ENCODE peak calls at places on chromosomes 11 and 22, in seven cellular contexts. A is K562, I is HepG2, K is HCT116, P is H1, B is GM12878, T is SK-N-SH. V is an unnamed sample.

GRCh38 chr11:107619926-107620325 is 29.0 kb downstream of the ELMOD1 start:
- DNase-seq in T (no peak), P (no peak), I (no peak), B (no peak), K (no peak), A (no peak), V (no peak)

GRCh38 chr11:73009972-73010371 is 132.1 kb downstream of the FCHSD2 start:
- DNase-seq in T (no peak), K (no peak), I (no peak), P (no peak), A (no peak), B (no peak), V (no peak)

GRCh38 chr22:26674211-26675190 is 17.1 kb downstream of the MIAT start:
- DNase-seq in I (no peak), A (no peak), P (no peak), T (no peak), B (peak; percentile 37), K (no peak), V (no peak)

GRCh38 chr11:123217897-123218296 is 22.8 kb upstream of the CLMP start:
- DNase-seq in T (no peak), B (no peak), P (no peak), A (no peak), K (no peak), I (no peak), V (no peak)

GRCh38 chr11:6586434-6587359 is 16.7 kb downstream of the RRP8 start:
- DNase-seq in I (no peak), B (no peak), T (peak; percentile 63), K (no peak), A (no peak), P (peak; percentile 43), V (no peak)

GRCh38 chr22:24413726-24414385 is 13.5 kb upstream of the ADORA2A start:
- DNase-seq in T (peak; percentile 11), K (no peak), I (no peak), B (no peak), P (no peak), A (no peak), V (no peak)

GRCh38 chr11:95339554-95339953 is 108.6 kb upstream of the SESN3 start:
- DNase-seq in I (no peak), P (no peak), K (no peak), T (no peak), B (no peak), A (no peak), V (peak; percentile 27)

GRCh38 chr11:83064011-83064410 is 7.7 kb downstream of the RAB30 start:
- DNase-seq in T (no peak), B (no peak), P (no peak), A (no peak), I (no peak), K (no peak), V (no peak)

DNA sequence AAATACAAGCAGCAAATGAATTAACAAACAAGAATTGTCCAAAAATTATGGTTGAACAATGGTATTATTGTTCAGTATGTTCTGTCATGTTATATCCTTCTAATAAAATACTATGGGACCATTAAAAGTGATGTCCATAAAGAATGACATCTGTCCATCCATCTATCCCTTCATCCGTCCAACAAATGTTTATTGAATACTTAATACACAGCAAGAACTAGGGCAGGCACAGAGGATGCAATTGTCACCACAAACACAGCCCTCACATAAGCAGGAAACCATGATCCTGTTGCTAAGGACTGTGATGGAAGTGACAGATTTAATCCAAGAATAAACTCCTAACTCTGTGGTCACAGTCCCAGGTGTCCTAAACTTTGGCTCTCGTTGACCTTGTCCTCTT is 20.7 kb upstream of the B3GAT1 start:
- DNase-seq in A (no peak), I (no peak), B (no peak), P (no peak), T (no peak), K (no peak), V (no peak)
- TF ChIP-seq JUND in A (no peak), I (no peak), B (no peak), P (no peak), T (no peak), K (no peak), V (no peak)

DNA sequence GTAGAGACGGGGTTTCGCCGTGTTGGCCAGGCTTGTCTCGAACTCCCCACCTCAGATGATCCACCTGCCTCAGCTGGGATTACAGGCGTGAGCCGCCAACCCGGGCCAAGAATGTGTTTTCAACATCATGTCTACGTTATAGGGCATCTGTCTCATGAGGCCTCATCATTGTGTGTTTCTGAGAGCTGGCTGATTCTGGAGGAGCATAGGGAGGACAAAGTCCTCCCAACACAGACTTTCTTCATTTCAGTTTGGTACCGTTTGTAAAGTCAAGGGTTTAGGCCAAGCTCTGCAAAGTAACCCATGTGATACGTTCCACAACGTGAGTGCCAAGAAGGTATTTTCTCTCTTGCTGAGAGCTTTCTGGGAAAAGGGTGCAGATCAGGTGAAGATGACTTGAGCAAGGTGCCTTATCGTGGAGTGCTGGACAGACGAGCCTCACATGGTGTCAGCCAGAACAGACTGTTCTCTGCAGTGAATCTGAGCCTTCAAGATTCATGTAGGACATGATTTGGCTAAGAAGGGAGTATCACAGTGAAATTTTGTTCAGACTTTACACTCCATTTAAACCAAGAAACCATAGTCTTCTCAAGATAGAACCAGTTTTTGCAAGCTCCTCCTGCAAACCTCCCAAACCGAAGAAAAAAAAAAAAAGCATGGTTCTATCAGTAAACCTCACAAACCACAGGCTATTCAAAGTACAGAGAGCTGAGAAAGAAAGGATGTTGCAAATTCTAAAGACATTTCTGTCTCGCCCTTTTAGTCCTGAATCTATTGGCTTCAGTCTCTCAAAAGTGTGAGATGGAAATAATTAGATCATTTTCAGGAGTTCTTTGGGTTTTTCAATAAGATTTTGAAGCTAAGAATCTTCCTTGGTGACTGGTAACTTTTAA is 71.7 kb downstream of the DBX1 start:
- DNase-seq in P (no peak), K (no peak), I (no peak), B (no peak), A (no peak), T (no peak), V (no peak)
- TF ChIP-seq JUND in P (no peak), K (no peak), I (no peak), B (no peak), A (no peak), T (no peak), V (no peak)

GRCh38 chr22:36811094-36811797 is 5.6 kb downstream of the PVALB start:
- DNase-seq in I (no peak), A (no peak), P (no peak), K (no peak), B (no peak), T (no peak), V (no peak)
- TF ChIP-seq JUND in I (no peak), A (no peak), P (no peak), K (no peak), B (no peak), T (no peak), V (no peak)

GRCh38 chr22:39292002-39292401 is 27.4 kb downstream of the RPL3 start:
- DNase-seq in K (no peak), A (no peak), P (no peak), I (no peak), B (no peak), T (no peak), V (no peak)
- TF ChIP-seq JUND in K (no peak), A (no peak), P (no peak), I (no peak), B (no peak), T (no peak), V (no peak)

GRCh38 chr11:129702410-129703390 is 112.9 kb upstream of the TMEM45B start:
- DNase-seq in I (no peak), P (no peak), B (no peak), A (no peak), K (no peak), T (no peak), V (no peak)
- TF ChIP-seq JUND in I (no peak), P (no peak), B (no peak), A (no peak), K (no peak), T (no peak), V (no peak)

GRCh38 chr22:39265143-39265542 is 20.4 kb upstream of the PDGFB start:
- DNase-seq in P (no peak), B (no peak), A (no peak), K (no peak), I (no peak), T (no peak), V (no peak)

GRCh38 chr22:39268645-39269044 is 23.9 kb upstream of the PDGFB start:
- DNase-seq in T (no peak), K (no peak), P (no peak), A (no peak), I (no peak), B (no peak), V (no peak)

GRCh38 chr22:39264344-39265116 is 19.7 kb upstream of the PDGFB start:
- DNase-seq in P (no peak), T (no peak), A (no peak), K (no peak), B (no peak), I (no peak), V (no peak)

GRCh38 chr22:39267966-39268365 is 23.2 kb upstream of the PDGFB start:
- DNase-seq in B (no peak), T (no peak), I (no peak), P (no peak), K (no peak), A (no peak), V (no peak)

DNA sequence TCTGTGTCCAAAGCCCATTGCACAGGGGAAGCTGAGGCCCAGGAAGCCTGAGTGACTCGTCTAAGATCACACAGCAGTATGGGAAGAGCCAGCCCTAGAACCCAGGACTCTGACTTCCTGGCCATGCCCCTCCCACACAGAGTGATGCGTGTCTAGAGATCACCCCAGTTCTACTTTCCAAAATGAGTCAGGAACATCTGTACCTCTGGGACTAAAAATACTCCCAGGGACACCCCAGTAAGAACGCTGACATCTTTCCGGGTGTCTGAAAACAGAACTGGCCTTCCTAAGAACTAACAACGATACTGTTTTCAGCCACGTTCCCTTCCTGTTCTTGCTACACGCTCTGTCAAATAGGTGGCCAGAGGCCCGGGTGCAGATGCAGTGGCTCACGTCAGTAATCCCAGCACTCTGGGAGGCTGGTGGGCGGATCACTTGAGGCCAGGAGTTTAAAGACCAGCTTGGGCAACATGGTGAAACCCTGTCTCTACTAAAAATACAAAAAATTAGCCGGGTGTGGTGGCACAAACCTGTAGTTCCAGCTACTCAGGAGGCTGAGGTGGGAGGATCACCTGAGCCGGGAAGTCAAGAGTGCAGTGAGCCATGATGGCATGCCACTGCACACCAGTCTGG is 21.7 kb upstream of the PDGFB start:
- DNase-seq in K (no peak), B (peak; percentile 96), T (no peak), P (no peak), A (no peak), I (peak; percentile 76), V (no peak)
- TF ChIP-seq JUND in K (no peak), B (no peak), T (no peak), P (no peak), A (no peak), I (no peak), V (no peak)

GRCh38 chr11:91921974-91922373 is 302.6 kb upstream of the FAT3 start:
- DNase-seq in B (no peak), I (no peak), P (no peak), T (no peak), A (no peak), K (no peak), V (no peak)
- TF ChIP-seq JUND in B (no peak), I (no peak), P (no peak), T (no peak), A (no peak), K (no peak), V (no peak)

GRCh38 chr11:65576867-65577755 is 1.3 kb downstream of the EHBP1L1 start:
- DNase-seq in I (peak; percentile 49), P (no peak), K (no peak), B (no peak), T (no peak), A (no peak), V (no peak)
- TF ChIP-seq JUND in I (no peak), P (no peak), K (no peak), B (no peak), T (no peak), A (no peak), V (no peak)

GRCh38 chr11:112584674-112585073 is 324.0 kb upstream of the PLET1 start:
- DNase-seq in A (peak; percentile 7), B (no peak), T (no peak), P (peak; percentile 67), I (no peak), K (no peak), V (no peak)
- TF ChIP-seq JUND in A (no peak), B (no peak), T (no peak), P (no peak), I (no peak), K (no peak), V (no peak)

V was measured in T47D.